ENCODE peak calls at places on chromosomes 4 and X, in four cellular contexts. O, L, T and Z are unnamed samples.

GRCh38 chrX:15576019-15576418 is 24.7 kb downstream of the ACE2 start:
- DNase-seq in O (no peak), L (no peak), T (no peak), Z (no peak)

GRCh38 chr4:142530724-142531123 is 315.4 kb downstream of the INPP4B start:
- DNase-seq in O (no peak), L (no peak), T (no peak), Z (no peak)

GRCh38 chrX:150219374-150220185 is 143.5 kb upstream of the MAMLD1 start:
- DNase-seq in O (no peak), L (no peak), T (no peak), Z (no peak)

GRCh38 chrX:71228063-71228642 is 5.1 kb downstream of the GJB1 start:
- DNase-seq in O (no peak), L (no peak), T (no peak), Z (no peak)

GRCh38 chrX:40094041-40094899 is 3.5 kb downstream of the BCOR start:
- DNase-seq in O (peak), L (no peak), T (peak), Z (peak)

GRCh38 chrX:1075741-1076140 is 136.7 kb downstream of the CRLF2 start:
- DNase-seq in O (no peak), L (no peak), T (no peak), Z (peak)

GRCh38 chr4:182147391-182147790 is 95.8 kb upstream of the TENM3 start:
- DNase-seq in O (no peak), L (no peak), T (no peak), Z (no peak)

GRCh38 chrX:24464498-24464835 is 619 bp upstream of the PDK3 start:
- DNase-seq in O (peak), L (no peak), T (no peak), Z (no peak)

GRCh38 chrX:33298622-33299021 is 87.3 kb upstream of the DMD start:
- DNase-seq in O (no peak), L (no peak), T (no peak), Z (no peak)

GRCh38 chrX:67781132-67781531 is 237.3 kb downstream of the AR start:
- DNase-seq in O (no peak), L (no peak), T (no peak), Z (no peak)

GRCh38 chr4:24840362-24840761 is 45.0 kb downstream of the SOD3 start:
- DNase-seq in O (no peak), L (no peak), T (no peak), Z (no peak)

GRCh38 chr4:100929135-100929534 is 411.3 kb upstream of the EMCN start:
- DNase-seq in O (no peak), L (no peak), T (no peak), Z (no peak)

GRCh38 chr4:59127748-59128147 is 2017.6 kb upstream of the IGFBP7 start:
- DNase-seq in O (no peak), L (no peak), T (no peak), Z (no peak)

GRCh38 chr4:56656346-56656643 is 24.8 kb downstream of the HOPX start:
- DNase-seq in O (no peak), L (no peak), T (peak), Z (no peak)

GRCh38 chr4:162115323-162115722 is 48.5 kb downstream of the FSTL5 start:
- DNase-seq in O (no peak), L (no peak), T (no peak), Z (no peak)

GRCh38 chr4:152927737-152928136 is 8.4 kb upstream of the FHDC1 start:
- DNase-seq in O (no peak), L (no peak), T (no peak), Z (no peak)

GRCh38 chr4:8348071-8348470 is 78.5 kb downstream of the HTRA3 start:
- DNase-seq in O (peak), L (no peak), T (no peak), Z (no peak)

GRCh38 chrX:1661048-1661921 is 46.4 kb downstream of the ASMT start:
- DNase-seq in O (no peak), L (peak), T (peak), Z (peak)

GRCh38 chr4:97987019-97987648 is 156.1 kb downstream of the STPG2 start:
- DNase-seq in O (no peak), L (no peak), T (peak), Z (no peak)

GRCh38 chr4:157564771-157565170 is 344.2 kb downstream of the GRIA2 start:
- DNase-seq in O (no peak), L (no peak), T (no peak), Z (no peak)
- H3K4me3 ChIP-seq in O (no peak), L (no peak), T (no peak), Z (no peak)

GRCh38 chrX:79154612-79155358 is 10.3 kb downstream of the GPR174 start:
- DNase-seq in O (no peak), L (no peak), T (no peak), Z (no peak)
- H3K4me3 ChIP-seq in O (no peak), L (no peak), T (no peak), Z (no peak)

DNA sequence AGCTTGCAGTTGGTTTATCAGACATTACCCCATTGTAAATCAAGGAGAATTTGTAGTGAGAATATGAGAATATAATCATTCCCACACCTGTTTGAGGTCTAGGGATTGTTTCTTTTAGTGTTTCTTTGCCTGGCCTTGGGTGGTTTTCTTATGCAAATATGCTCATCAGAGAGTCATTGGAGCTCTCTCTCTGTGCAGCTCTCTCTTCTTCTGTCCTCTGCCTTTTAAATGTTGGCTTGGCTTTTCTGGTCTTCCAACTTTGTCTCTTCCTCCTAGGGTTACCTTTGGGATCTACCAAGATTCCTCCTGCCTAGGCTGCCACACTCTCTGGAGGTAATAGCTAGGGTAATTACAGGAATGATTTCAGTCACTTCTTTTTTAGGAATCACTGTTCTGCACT is 102.3 kb upstream of the ARSJ start:
- DNase-seq in O (no peak), L (no peak), T (no peak), Z (no peak)
- H3K4me3 ChIP-seq in O (no peak), L (no peak), T (no peak), Z (no peak)

DNA sequence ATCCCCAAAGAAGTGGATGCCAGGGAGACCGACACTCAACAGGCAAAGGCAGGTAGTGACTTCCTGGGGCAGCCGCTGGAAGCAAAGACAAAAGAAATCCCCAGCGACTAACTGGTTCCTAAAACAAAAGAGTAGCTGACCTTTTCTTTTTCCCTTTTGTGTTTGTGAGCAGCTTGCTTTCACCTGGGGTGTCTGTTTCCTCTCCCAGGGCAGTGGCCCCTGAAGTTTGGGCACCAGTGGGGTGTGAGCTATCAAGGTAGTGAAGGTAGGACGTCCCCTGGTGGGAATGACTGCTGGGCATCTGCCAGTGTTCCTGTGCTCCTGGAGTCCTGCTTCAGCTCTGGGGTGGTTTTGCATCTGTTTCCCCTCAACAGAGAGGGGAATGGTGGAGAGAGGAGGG is 41.6 kb upstream of the STIM2 start:
- DNase-seq in O (no peak), L (no peak), T (no peak), Z (no peak)
- H3K4me3 ChIP-seq in O (no peak), L (no peak), T (no peak), Z (no peak)

GRCh38 chr4:110634320-110635154 is 11.7 kb upstream of the PITX2 start:
- DNase-seq in O (no peak), L (no peak), T (no peak), Z (no peak)
- H3K4me3 ChIP-seq in O (no peak), L (no peak), T (no peak), Z (no peak)

DNA sequence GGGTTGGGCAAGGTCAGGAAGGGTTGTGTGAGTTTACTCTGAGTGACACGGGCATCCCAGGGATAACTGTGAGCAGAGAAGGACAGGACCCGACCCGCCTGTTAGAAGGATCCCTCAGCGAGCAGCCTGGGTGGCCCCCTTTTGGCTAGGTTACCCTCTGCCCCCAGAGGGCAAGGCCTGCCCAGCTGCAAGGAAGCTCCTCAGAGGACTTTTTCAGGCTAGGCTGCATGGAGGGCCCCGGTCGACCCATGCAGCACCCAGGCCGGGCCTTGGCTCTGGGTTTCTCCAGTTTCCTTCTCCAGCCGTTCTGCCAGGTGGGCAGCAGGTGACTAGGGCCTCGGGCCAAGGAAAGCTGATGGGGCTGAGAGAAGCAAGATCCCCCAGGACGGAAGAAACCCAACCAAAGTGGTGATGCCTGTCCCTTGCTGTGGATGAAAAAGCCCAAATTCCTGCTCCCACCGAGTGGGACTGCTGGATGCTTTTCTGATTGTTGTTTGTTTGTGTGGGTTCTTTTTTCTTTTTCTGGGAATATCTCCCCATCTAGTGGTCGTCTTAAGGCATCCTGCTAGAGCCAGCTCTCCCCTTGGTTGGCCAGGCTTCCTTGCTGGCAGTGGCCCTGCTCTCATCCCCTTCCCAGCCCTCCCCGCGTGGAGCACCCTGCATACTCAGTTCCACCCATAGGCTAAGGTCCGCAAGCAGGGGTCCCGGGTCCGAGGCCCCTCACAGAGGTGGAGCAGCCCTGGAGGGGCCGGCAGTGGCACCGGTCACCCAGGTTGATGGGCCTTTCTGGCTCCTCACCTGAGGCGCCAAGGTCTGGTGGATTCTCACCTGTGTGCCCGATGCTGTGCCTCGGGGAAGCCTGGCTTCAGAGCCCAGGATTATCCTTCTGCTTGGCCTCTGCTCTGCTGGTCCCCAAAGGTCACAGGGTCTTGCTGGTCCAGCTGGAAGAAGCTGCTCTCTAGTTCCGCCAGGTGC is 1.8 kb downstream of the ZFP92 start:
- DNase-seq in O (no peak), L (no peak), T (no peak), Z (no peak)
- H3K4me3 ChIP-seq in O (peak), L (no peak), T (no peak), Z (peak)

GRCh38 chr4:47466061-47466785 is 2.7 kb upstream of the COMMD8 start:
- DNase-seq in O (no peak), L (no peak), T (no peak), Z (no peak)
- H3K4me3 ChIP-seq in O (no peak), L (no peak), T (no peak), Z (no peak)

GRCh38 chr4:95539056-95539455 is 9.7 kb downstream of the UNC5C start:
- DNase-seq in O (no peak), L (no peak), T (no peak), Z (no peak)
- H3K4me3 ChIP-seq in O (no peak), L (no peak), T (no peak), Z (no peak)